ENCODE peak calls at places on chromosome 7, in nine cellular contexts. One of them, this sample, is unnamed.

GRCh38 chr7:84231157-84231556 is 36.6 kb upstream of the SEMA3A start:
- DNase-seq in glutamatergic neuron: no peak
- DNase-seq in H9: no peak
- DNase-seq in fibroblast of pulmonary artery: no peak
- DNase-seq in activated T-helper 9 cell treated with anti-CD3 and anti-CD28 coated beads, Interleukin-2, amount 50 U/mL, for 16 hours: no peak
- DNase-seq in NCI-H1092: no peak
- DNase-seq in fibroblast of mammary gland: peak; percentile 64
- DNase-seq in H4: no peak
- DNase-seq in GOT3: no peak
- DNase-seq in this sample: no peak

GRCh38 chr7:37511852-37512377 is 63.3 kb upstream of the ELMO1 start:
- DNase-seq in glutamatergic neuron: no peak
- DNase-seq in H9: no peak
- DNase-seq in fibroblast of pulmonary artery: no peak
- DNase-seq in activated T-helper 9 cell treated with anti-CD3 and anti-CD28 coated beads, Interleukin-2, amount 50 U/mL, for 16 hours: no peak
- DNase-seq in NCI-H1092: no peak
- DNase-seq in fibroblast of mammary gland: no peak
- DNase-seq in H4: no peak
- DNase-seq in GOT3: no peak
- DNase-seq in this sample: no peak

GRCh38 chr7:46146454-46147255 is 225.6 kb upstream of the IGFBP3 start:
- DNase-seq in glutamatergic neuron: no peak
- DNase-seq in H9: no peak
- DNase-seq in fibroblast of pulmonary artery: peak; percentile 67
- DNase-seq in activated T-helper 9 cell treated with anti-CD3 and anti-CD28 coated beads, Interleukin-2, amount 50 U/mL, for 16 hours: no peak
- DNase-seq in NCI-H1092: no peak
- DNase-seq in fibroblast of mammary gland: peak; percentile 41
- DNase-seq in H4: peak; percentile 87
- DNase-seq in GOT3: peak; percentile 80
- DNase-seq in this sample: no peak

GRCh38 chr7:123633553-123633952 is 22.1 kb upstream of the LMOD2 start:
- DNase-seq in glutamatergic neuron: no peak
- DNase-seq in H9: no peak
- DNase-seq in fibroblast of pulmonary artery: peak; percentile 95
- DNase-seq in activated T-helper 9 cell treated with anti-CD3 and anti-CD28 coated beads, Interleukin-2, amount 50 U/mL, for 16 hours: no peak
- DNase-seq in NCI-H1092: no peak
- DNase-seq in fibroblast of mammary gland: peak; percentile 86
- DNase-seq in H4: no peak
- DNase-seq in GOT3: no peak
- DNase-seq in this sample: no peak

GRCh38 chr7:106217089-106217542 is 67.7 kb downstream of the NAMPT start:
- DNase-seq in glutamatergic neuron: no peak
- DNase-seq in H9: no peak
- DNase-seq in fibroblast of pulmonary artery: peak; percentile 97
- DNase-seq in activated T-helper 9 cell treated with anti-CD3 and anti-CD28 coated beads, Interleukin-2, amount 50 U/mL, for 16 hours: no peak
- DNase-seq in NCI-H1092: no peak
- DNase-seq in fibroblast of mammary gland: peak; percentile 90
- DNase-seq in H4: peak; percentile 84
- DNase-seq in GOT3: no peak
- DNase-seq in this sample: peak; percentile 86

GRCh38 chr7:55065079-55065478 is 46.3 kb downstream of the EGFR start:
- DNase-seq in glutamatergic neuron: no peak
- DNase-seq in H9: no peak
- DNase-seq in fibroblast of pulmonary artery: peak; percentile 98
- DNase-seq in activated T-helper 9 cell treated with anti-CD3 and anti-CD28 coated beads, Interleukin-2, amount 50 U/mL, for 16 hours: no peak
- DNase-seq in NCI-H1092: no peak
- DNase-seq in fibroblast of mammary gland: peak; percentile 100
- DNase-seq in H4: peak; percentile 100
- DNase-seq in GOT3: peak; percentile 58
- DNase-seq in this sample: no peak

GRCh38 chr7:115086146-115086841 is 164.4 kb downstream of the MDFIC start:
- DNase-seq in glutamatergic neuron: no peak
- DNase-seq in H9: no peak
- DNase-seq in fibroblast of pulmonary artery: no peak
- DNase-seq in activated T-helper 9 cell treated with anti-CD3 and anti-CD28 coated beads, Interleukin-2, amount 50 U/mL, for 16 hours: no peak
- DNase-seq in NCI-H1092: no peak
- DNase-seq in fibroblast of mammary gland: no peak
- DNase-seq in H4: no peak
- DNase-seq in GOT3: no peak
- DNase-seq in this sample: no peak

GRCh38 chr7:41879424-41879823 is 176.5 kb upstream of the INHBA start:
- DNase-seq in glutamatergic neuron: no peak
- DNase-seq in H9: no peak
- DNase-seq in fibroblast of pulmonary artery: peak; percentile 28
- DNase-seq in activated T-helper 9 cell treated with anti-CD3 and anti-CD28 coated beads, Interleukin-2, amount 50 U/mL, for 16 hours: no peak
- DNase-seq in NCI-H1092: no peak
- DNase-seq in fibroblast of mammary gland: no peak
- DNase-seq in H4: no peak
- DNase-seq in GOT3: no peak
- DNase-seq in this sample: no peak

GRCh38 chr7:11830582-11831382 is 1.2 kb downstream of the THSD7A start:
- DNase-seq in glutamatergic neuron: no peak
- DNase-seq in H9: no peak
- DNase-seq in fibroblast of pulmonary artery: peak; percentile 55
- DNase-seq in activated T-helper 9 cell treated with anti-CD3 and anti-CD28 coated beads, Interleukin-2, amount 50 U/mL, for 16 hours: no peak
- DNase-seq in NCI-H1092: no peak
- DNase-seq in fibroblast of mammary gland: peak; percentile 13
- DNase-seq in H4: no peak
- DNase-seq in GOT3: no peak
- DNase-seq in this sample: no peak

GRCh38 chr7:127239814-127240213 is 12.9 kb downstream of the GRM8 start:
- DNase-seq in glutamatergic neuron: no peak
- DNase-seq in H9: peak; percentile 49
- DNase-seq in fibroblast of pulmonary artery: no peak
- DNase-seq in activated T-helper 9 cell treated with anti-CD3 and anti-CD28 coated beads, Interleukin-2, amount 50 U/mL, for 16 hours: no peak
- DNase-seq in NCI-H1092: no peak
- DNase-seq in fibroblast of mammary gland: no peak
- DNase-seq in H4: no peak
- DNase-seq in GOT3: no peak
- DNase-seq in this sample: no peak

GRCh38 chr7:131525820-131526219 is 30.6 kb downstream of the PODXL start:
- DNase-seq in glutamatergic neuron: no peak
- DNase-seq in H9: no peak
- DNase-seq in fibroblast of pulmonary artery: no peak
- DNase-seq in activated T-helper 9 cell treated with anti-CD3 and anti-CD28 coated beads, Interleukin-2, amount 50 U/mL, for 16 hours: no peak
- DNase-seq in NCI-H1092: no peak
- DNase-seq in fibroblast of mammary gland: no peak
- DNase-seq in H4: no peak
- DNase-seq in GOT3: no peak
- DNase-seq in this sample: no peak

GRCh38 chr7:82699773-82700186 is 256.2 kb upstream of the CACNA2D1 start:
- DNase-seq in glutamatergic neuron: no peak
- DNase-seq in H9: no peak
- DNase-seq in fibroblast of pulmonary artery: peak; percentile 27
- DNase-seq in activated T-helper 9 cell treated with anti-CD3 and anti-CD28 coated beads, Interleukin-2, amount 50 U/mL, for 16 hours: no peak
- DNase-seq in NCI-H1092: no peak
- DNase-seq in fibroblast of mammary gland: peak; percentile 42
- DNase-seq in H4: peak; percentile 91
- DNase-seq in GOT3: no peak
- DNase-seq in this sample: no peak

GRCh38 chr7:12066561-12066960 is 144.5 kb upstream of the TMEM106B start:
- DNase-seq in glutamatergic neuron: no peak
- DNase-seq in H9: no peak
- DNase-seq in fibroblast of pulmonary artery: no peak
- DNase-seq in activated T-helper 9 cell treated with anti-CD3 and anti-CD28 coated beads, Interleukin-2, amount 50 U/mL, for 16 hours: no peak
- DNase-seq in NCI-H1092: no peak
- DNase-seq in fibroblast of mammary gland: peak; percentile 6
- DNase-seq in H4: no peak
- DNase-seq in GOT3: no peak
- DNase-seq in this sample: no peak

GRCh38 chr7:38893061-38893460 is 15.9 kb downstream of the VPS41 start:
- DNase-seq in glutamatergic neuron: no peak
- DNase-seq in H9: no peak
- DNase-seq in fibroblast of pulmonary artery: no peak
- DNase-seq in activated T-helper 9 cell treated with anti-CD3 and anti-CD28 coated beads, Interleukin-2, amount 50 U/mL, for 16 hours: no peak
- DNase-seq in NCI-H1092: no peak
- DNase-seq in fibroblast of mammary gland: peak; percentile 35
- DNase-seq in H4: no peak
- DNase-seq in GOT3: no peak
- DNase-seq in this sample: no peak

GRCh38 chr7:45583296-45583695 is 9.1 kb downstream of the ADCY1 start:
- DNase-seq in glutamatergic neuron: no peak
- DNase-seq in H9: no peak
- DNase-seq in fibroblast of pulmonary artery: no peak
- DNase-seq in activated T-helper 9 cell treated with anti-CD3 and anti-CD28 coated beads, Interleukin-2, amount 50 U/mL, for 16 hours: no peak
- DNase-seq in NCI-H1092: no peak
- DNase-seq in fibroblast of mammary gland: no peak
- DNase-seq in H4: no peak
- DNase-seq in GOT3: no peak
- DNase-seq in this sample: no peak

GRCh38 chr7:92914645-92915044 is 78.3 kb upstream of the CDK6 start:
- DNase-seq in glutamatergic neuron: no peak
- DNase-seq in H9: no peak
- DNase-seq in fibroblast of pulmonary artery: no peak
- DNase-seq in activated T-helper 9 cell treated with anti-CD3 and anti-CD28 coated beads, Interleukin-2, amount 50 U/mL, for 16 hours: no peak
- DNase-seq in NCI-H1092: no peak
- DNase-seq in fibroblast of mammary gland: no peak
- DNase-seq in H4: no peak
- DNase-seq in GOT3: no peak
- DNase-seq in this sample: no peak

GRCh38 chr7:74197449-74198108 is 12.2 kb upstream of the LAT2 start:
- DNase-seq in glutamatergic neuron: no peak
- DNase-seq in H9: no peak
- DNase-seq in fibroblast of pulmonary artery: no peak
- DNase-seq in activated T-helper 9 cell treated with anti-CD3 and anti-CD28 coated beads, Interleukin-2, amount 50 U/mL, for 16 hours: no peak
- DNase-seq in NCI-H1092: no peak
- DNase-seq in fibroblast of mammary gland: no peak
- DNase-seq in H4: no peak
- DNase-seq in GOT3: no peak
- DNase-seq in this sample: no peak

GRCh38 chr7:12637819-12638592 is 49.4 kb upstream of the ARL4A start:
- DNase-seq in glutamatergic neuron: peak; percentile 28
- DNase-seq in H9: no peak
- DNase-seq in fibroblast of pulmonary artery: no peak
- DNase-seq in activated T-helper 9 cell treated with anti-CD3 and anti-CD28 coated beads, Interleukin-2, amount 50 U/mL, for 16 hours: no peak
- DNase-seq in NCI-H1092: no peak
- DNase-seq in fibroblast of mammary gland: peak; percentile 11
- DNase-seq in H4: peak; percentile 38
- DNase-seq in GOT3: no peak
- DNase-seq in this sample: no peak

This sample was measured in ascending aorta.